ENCODE peak calls at places on chromosomes 7 and 10, in six cellular contexts. K is foreskin fibroblast; I is fibroblast of mammary gland; M is cardiac fibroblast; D is CD8-positive, alpha-beta T cell; G is upper lobe of right lung. L is an unnamed sample.

GRCh38 chr10:17212802-17213204 is 11.3 kb upstream of the TRDMT1 start:
- DNase-seq in M (no peak), D (no peak), K (no peak), G (no peak), I (no peak), L (no peak)

GRCh38 chr7:24035653-24036414 is 248.2 kb upstream of the NPY start:
- DNase-seq in I (no peak), G (no peak), M (no peak), D (no peak), K (no peak), L (no peak)

GRCh38 chr7:151864081-151864480 is 12.8 kb downstream of the PRKAG2 start:
- DNase-seq in G (peak), D (no peak), K (no peak), M (no peak), I (no peak), L (no peak)

GRCh38 chr10:88157981-88158465 is 294.6 kb downstream of the PTEN start:
- DNase-seq in D (no peak), M (peak), K (peak), G (no peak), I (peak), L (peak)

GRCh38 chr7:44618754-44619153 is 12.3 kb downstream of the OGDH start:
- DNase-seq in K (no peak), G (no peak), I (no peak), M (no peak), D (no peak), L (no peak)

GRCh38 chr7:112753298-112753697 is 36.9 kb downstream of the TMEM168 start:
- DNase-seq in G (no peak), I (no peak), M (no peak), K (no peak), D (no peak), L (no peak)

GRCh38 chr7:17481118-17481517 is 182.7 kb downstream of the AHR start:
- DNase-seq in K (no peak), D (no peak), G (no peak), I (no peak), M (no peak), L (no peak)

GRCh38 chr7:78345979-78346378 is 547.4 kb downstream of the PHTF2 start:
- DNase-seq in D (no peak), M (no peak), G (peak), I (no peak), K (no peak), L (no peak)

GRCh38 chr7:148503900-148504487 is 86.6 kb upstream of the C7orf33 start:
- DNase-seq in D (no peak), K (peak), I (peak), G (no peak), M (peak), L (peak)

GRCh38 chr10:120511165-120511564 is 54.1 kb downstream of the PLPP4 start:
- DNase-seq in I (peak), G (no peak), M (peak), K (no peak), D (no peak), L (peak)

GRCh38 chr10:69742928-69743602 is 58.6 kb upstream of the COL13A1 start:
- DNase-seq in M (peak), G (no peak), I (peak), D (no peak), K (peak), L (no peak)

GRCh38 chr10:69800109-69800508 is 1.6 kb upstream of the COL13A1 start:
- DNase-seq in G (no peak), K (peak), M (peak), I (peak), D (no peak), L (peak)

GRCh38 chr10:46536171-46536570 is 20.3 kb downstream of the GPRIN2 start:
- DNase-seq in I (no peak), M (no peak), G (peak), K (no peak), D (no peak), L (no peak)

GRCh38 chr7:36473454-36474282 is 84.0 kb downstream of the ANLN start:
- DNase-seq in I (peak), M (peak), K (peak), G (no peak), D (no peak), L (no peak)

GRCh38 chr10:30453764-30454527 is 20.0 kb downstream of the MAP3K8 start:
- DNase-seq in I (no peak), G (no peak), M (no peak), K (no peak), D (no peak), L (no peak)

GRCh38 chr10:79437111-79437814 is 8.2 kb downstream of the ZCCHC24 start:
- DNase-seq in I (peak), D (no peak), M (peak), K (no peak), G (peak), L (no peak)

GRCh38 chr10:57664815-57665214 is 602.9 kb downstream of the IPMK start:
- DNase-seq in I (no peak), K (peak), D (no peak), G (no peak), M (peak), L (peak)

GRCh38 chr7:64794171-64794844 is at the start of gene ZNF138:
- DNase-seq in M (peak), I (peak), G (peak), K (peak), D (peak), L (peak)

GRCh38 chr7:20993693-20994092 is 207.0 kb upstream of the SP8 start:
- DNase-seq in G (no peak), I (no peak), M (no peak), D (no peak), K (no peak), L (no peak)

GRCh38 chr7:112097524-112097923 is 108.7 kb downstream of the DOCK4 start:
- DNase-seq in D (no peak), I (no peak), M (no peak), K (no peak), G (no peak), L (no peak)

GRCh38 chr10:133141963-133142350 is 18.1 kb upstream of the KNDC1 start:
- DNase-seq in M (no peak), K (no peak), D (no peak), G (peak), I (no peak), L (no peak)

GRCh38 chr10:43024524-43024923 is 52.3 kb upstream of the RET start:
- DNase-seq in D (no peak), M (no peak), G (no peak), K (no peak), I (no peak), L (no peak)

GRCh38 chr10:112765717-112766235 is 184.3 kb upstream of the TCF7L2 start:
- DNase-seq in M (no peak), D (no peak), I (no peak), K (no peak), G (no peak), L (no peak)

GRCh38 chr10:126568809-126569208 is 101.7 kb downstream of the C10orf90 start:
- DNase-seq in I (no peak), D (no peak), K (no peak), M (no peak), G (no peak), L (no peak)

GRCh38 chr10:54314430-54314829 is 486.6 kb downstream of the PCDH15 start:
- DNase-seq in I (no peak), M (no peak), G (no peak), D (no peak), K (no peak), L (no peak)

GRCh38 chr7:3710531-3710930 is 409.5 kb downstream of the SDK1 start:
- DNase-seq in G (no peak), K (peak), D (no peak), M (no peak), I (no peak), L (no peak)

DNA sequence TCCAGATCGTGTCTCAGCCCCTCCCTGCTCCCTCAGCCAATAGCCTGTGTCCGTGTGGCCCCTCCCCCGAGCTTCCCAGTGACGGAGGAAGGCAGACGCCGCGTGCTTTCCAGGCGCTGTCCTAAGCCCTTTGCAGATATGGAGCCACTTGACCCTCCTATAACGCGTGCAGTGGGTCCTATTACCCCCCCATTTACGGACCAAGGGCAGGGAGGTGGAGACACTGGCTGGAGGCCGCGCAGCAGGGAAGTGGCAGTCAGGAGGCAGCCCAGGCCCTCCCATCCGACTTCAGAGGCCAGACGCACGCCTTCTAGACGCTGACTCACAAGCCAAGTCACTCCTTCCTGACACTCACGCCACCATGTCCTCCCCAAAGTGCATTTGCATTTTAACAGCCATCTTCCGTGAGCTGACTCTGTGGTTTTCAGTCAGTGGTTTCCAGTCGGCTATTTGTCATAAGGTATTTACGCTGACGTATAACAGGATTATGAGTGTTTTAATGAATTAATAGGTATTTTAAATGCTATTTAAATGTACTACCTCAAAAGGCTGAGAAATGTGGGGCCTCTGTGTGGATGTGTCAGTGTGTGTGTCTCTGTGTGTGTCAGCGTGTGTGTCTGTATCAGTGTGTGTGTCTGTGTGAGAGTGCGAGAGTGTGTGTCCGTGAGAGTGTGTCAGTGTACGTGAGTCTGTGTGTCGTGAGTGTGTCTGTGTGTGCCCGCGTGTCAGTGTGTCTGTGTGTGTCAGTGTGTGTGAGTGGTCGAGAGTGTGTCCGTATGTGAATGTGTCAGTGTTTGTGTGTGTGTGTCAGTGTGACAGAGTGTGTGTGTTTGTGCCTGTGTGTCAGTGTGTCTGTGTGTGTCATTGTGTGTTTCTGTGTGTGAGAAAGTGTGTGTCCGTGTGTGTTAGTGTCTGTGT is 92.1 kb upstream of the INSIG1 start:
- DNase-seq in G (peak), I (peak), K (peak), M (peak), D (peak), L (peak)
- H3K4me3 ChIP-seq in G (peak), I (peak), K (peak), M (peak), D (peak), L (peak)

GRCh38 chr10:12634532-12634931 is 285.2 kb downstream of the CAMK1D start:
- DNase-seq in G (no peak), M (no peak), I (no peak), K (no peak), D (no peak), L (no peak)

GRCh38 chr10:12631787-12632562 is 282.6 kb downstream of the CAMK1D start:
- DNase-seq in M (no peak), G (no peak), I (no peak), K (no peak), D (no peak), L (no peak)

GRCh38 chr10:12631216-12631615 is 281.9 kb downstream of the CAMK1D start:
- DNase-seq in K (peak), M (peak), D (no peak), G (no peak), I (peak), L (no peak)

GRCh38 chr10:12635127-12635541 is 285.8 kb downstream of the CAMK1D start:
- DNase-seq in K (no peak), G (no peak), M (no peak), D (no peak), I (no peak), L (peak)

DNA sequence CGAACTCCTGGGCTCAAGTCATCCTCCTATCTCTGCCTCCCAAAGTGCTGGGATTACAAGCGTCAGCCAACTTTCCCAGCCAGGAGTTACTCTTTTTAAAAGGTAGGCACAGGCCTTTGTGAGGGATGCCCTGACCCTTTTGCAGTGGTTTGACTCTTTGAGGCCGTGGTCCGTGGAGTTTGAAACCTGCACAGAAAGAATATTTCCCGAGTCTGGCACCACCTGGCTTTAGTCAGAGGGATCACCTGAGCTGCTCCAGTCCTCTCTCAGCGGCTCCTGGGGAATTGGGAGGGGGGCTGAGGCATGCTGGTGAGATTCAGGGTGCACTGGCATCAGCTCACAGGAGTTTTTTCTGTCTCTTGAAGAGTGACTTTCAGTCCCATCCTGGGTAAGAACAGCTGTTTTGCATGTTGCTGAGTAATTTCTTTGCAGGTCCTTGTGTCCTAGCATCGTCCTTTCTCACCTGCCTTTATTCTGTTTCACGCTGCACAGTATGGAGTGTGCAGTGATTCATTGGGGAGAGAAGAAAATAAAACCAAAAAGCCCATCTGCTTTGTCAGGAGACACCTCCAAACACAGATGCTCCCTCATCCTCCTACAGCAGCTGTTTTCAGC is 284.5 kb downstream of the CAMK1D start:
- DNase-seq in K (no peak), I (no peak), M (no peak), D (no peak), G (no peak), L (no peak)
- TF ChIP-seq CTCF in K (no peak), I (no peak), M (no peak), D (no peak), G (no peak), L (no peak)

GRCh38 chr10:129900825-129901224 is 63.2 kb downstream of the EBF3 start:
- DNase-seq in G (no peak), D (no peak), I (no peak), M (no peak), K (no peak), L (no peak)

GRCh38 chr10:129899564-129899862 is 64.6 kb downstream of the EBF3 start:
- DNase-seq in D (no peak), G (no peak), M (no peak), I (no peak), K (no peak), L (no peak)

GRCh38 chr10:129897851-129898463 is 66.1 kb downstream of the EBF3 start:
- DNase-seq in K (no peak), I (no peak), M (no peak), D (no peak), G (no peak), L (no peak)

GRCh38 chr10:129896231-129897150 is 67.6 kb downstream of the EBF3 start:
- DNase-seq in D (no peak), M (no peak), K (no peak), G (no peak), I (no peak), L (no peak)

GRCh38 chr10:129898701-129899563 is 65.1 kb downstream of the EBF3 start:
- DNase-seq in D (no peak), M (no peak), K (no peak), G (no peak), I (no peak), L (no peak)
- H3K4me3 ChIP-seq in D (no peak), M (no peak), K (no peak), G (no peak), I (no peak), L (no peak)

GRCh38 chr10:101139421-101139911 is 8.4 kb downstream of the TLX1 start:
- DNase-seq in M (peak), G (no peak), I (peak), K (no peak), D (no peak), L (no peak)
- TF ChIP-seq CTCF in M (peak), G (peak), I (peak), K (peak), D (no peak), L (peak)

GRCh38 chr10:132035476-132035875 is 30.3 kb upstream of the JAKMIP3 start:
- DNase-seq in M (no peak), D (no peak), I (no peak), K (no peak), G (no peak), L (no peak)

GRCh38 chr10:132037676-132037975 is 28.1 kb upstream of the JAKMIP3 start:
- DNase-seq in I (no peak), K (no peak), G (no peak), M (no peak), D (no peak), L (no peak)

GRCh38 chr10:132036887-132037675 is 28.7 kb upstream of the JAKMIP3 start:
- DNase-seq in G (no peak), K (peak), M (peak), D (no peak), I (no peak), L (no peak)

GRCh38 chr10:132033632-132034031 is 32.1 kb upstream of the JAKMIP3 start:
- DNase-seq in M (no peak), D (no peak), K (no peak), G (no peak), I (no peak), L (no peak)

GRCh38 chr10:132036153-132036886 is 29.4 kb upstream of the JAKMIP3 start:
- DNase-seq in G (no peak), K (peak), I (peak), D (no peak), M (peak), L (no peak)
- H3K4me3 ChIP-seq in G (peak), K (no peak), I (no peak), D (no peak), M (peak), L (no peak)

DNA sequence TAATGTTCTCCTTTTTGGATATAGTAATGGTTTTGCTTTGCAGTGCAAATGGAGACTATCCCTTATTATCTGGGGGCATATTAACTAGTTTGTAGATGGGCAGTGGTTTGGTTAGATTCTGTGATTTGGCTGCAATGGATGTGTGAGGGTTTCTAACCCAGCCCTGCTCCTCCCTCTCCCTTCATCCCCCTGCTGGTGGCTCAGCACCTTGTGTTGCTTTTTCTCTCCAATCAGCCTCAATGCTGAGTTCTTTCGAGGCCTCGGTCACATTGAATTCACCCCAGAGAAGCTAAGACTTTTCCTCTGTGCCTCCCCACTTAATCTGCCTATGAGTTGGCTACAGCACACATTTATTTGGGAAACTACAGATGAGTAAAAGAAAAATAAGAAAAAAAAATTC is 120.0 kb downstream of the MALRD1 start:
- DNase-seq in M (peak), K (no peak), I (no peak), G (no peak), D (no peak), L (no peak)
- TF ChIP-seq CTCF in M (peak), K (no peak), I (no peak), G (no peak), D (no peak), L (peak)

GRCh38 chr7:92178928-92179373 is at the start of gene LRRD1:
- DNase-seq in M (peak), D (peak), G (peak), I (peak), K (peak), L (peak)
- H3K4me3 ChIP-seq in M (peak), D (peak), G (peak), I (peak), K (peak), L (peak)

DNA sequence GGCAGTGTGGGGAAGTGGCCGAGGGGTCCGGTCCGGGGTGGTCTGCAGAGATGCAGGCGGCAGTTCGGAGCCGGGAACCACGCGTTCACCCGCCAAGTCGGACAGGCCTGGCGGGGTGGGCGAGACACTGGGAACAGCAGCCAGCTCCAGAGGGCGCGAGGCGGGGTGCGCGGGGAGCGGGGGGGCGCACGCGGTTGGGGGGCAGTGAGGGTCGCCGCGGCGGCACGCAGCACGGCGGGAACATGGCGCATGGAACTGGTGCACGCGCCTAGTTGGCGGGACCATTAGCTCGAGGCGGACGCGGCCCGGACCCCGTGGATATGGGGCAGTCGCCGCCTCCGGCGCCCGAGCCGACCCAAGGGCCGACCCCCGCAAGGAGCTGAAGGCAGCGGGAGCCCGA is 635.9 kb downstream of the ZNF37A start:
- DNase-seq in D (no peak), M (no peak), G (no peak), I (no peak), K (no peak), L (no peak)
- TF ChIP-seq CTCF in D (no peak), M (no peak), G (no peak), I (no peak), K (no peak), L (no peak)

GRCh38 chr10:123522702-123523312 is 143.3 kb upstream of the GPR26 start:
- DNase-seq in I (no peak), M (no peak), G (no peak), K (no peak), D (no peak), L (no peak)
- H3K4me3 ChIP-seq in I (no peak), M (no peak), G (no peak), K (no peak), D (no peak), L (no peak)

GRCh38 chr10:95201736-95202135 is 7.7 kb downstream of the ACSM6 start:
- DNase-seq in M (peak), I (peak), D (no peak), K (peak), G (no peak), L (no peak)
- TF ChIP-seq CTCF in M (peak), I (peak), D (no peak), K (peak), G (no peak), L (peak)